ENCODE peak calls at places on chromosomes 4 and X, in ten cellular contexts. S is HL-60, O is Peyer's patch, G is astrocyte, Z is left ventricle myocardium inferior, X is mucosa of descending colon, Y is GM20000, C is activated B cell treated with CpG ODN at 0.5 μM for 24 hours, F is right lobe of liver, V is HFFc6. T is an unnamed sample.

GRCh38 chr4:53489279-53489889 is 101.9 kb downstream of the LNX1 start:
- DNase-seq in F (no peak), C (no peak), V (peak), X (no peak), O (no peak), S (no peak), Y (no peak), G (no peak), Z (no peak), T (no peak)

GRCh38 chr4:128525939-128526630 is 238.5 kb upstream of the PGRMC2 start:
- DNase-seq in X (no peak), Y (no peak), S (no peak), Z (no peak), C (no peak), V (no peak), G (peak), O (no peak), F (no peak), T (no peak)

GRCh38 chrX:9865804-9866471 is 79.7 kb downstream of the SHROOM2 start:
- DNase-seq in G (peak), S (no peak), Y (peak), O (no peak), F (no peak), Z (no peak), V (no peak), C (no peak), X (no peak), T (no peak)

GRCh38 chr4:163693211-163693610 is 198.7 kb downstream of the TMA16 start:
- DNase-seq in O (no peak), X (no peak), F (no peak), V (peak), G (peak), C (no peak), S (no peak), Z (no peak), Y (no peak), T (no peak)

GRCh38 chrX:38282044-38282443 is 45.3 kb downstream of the RPGR start:
- DNase-seq in S (no peak), X (no peak), O (no peak), Y (no peak), F (no peak), V (no peak), Z (peak), G (no peak), C (no peak), T (peak)

GRCh38 chr4:55321707-55322264 is 24.3 kb upstream of the SRD5A3 start:
- DNase-seq in G (peak), X (no peak), F (peak), Z (peak), C (no peak), V (peak), Y (peak), S (peak), O (no peak), T (peak)

GRCh38 chr4:77153016-77153415 is 4.0 kb upstream of the CCNG2 start:
- DNase-seq in X (no peak), Y (no peak), C (no peak), G (no peak), V (no peak), O (no peak), S (no peak), F (no peak), Z (no peak), T (no peak)

GRCh38 chr4:124542021-124542420 is 170.5 kb downstream of the ANKRD50 start:
- DNase-seq in Y (no peak), G (no peak), C (no peak), F (no peak), X (no peak), V (no peak), Z (no peak), S (no peak), O (no peak), T (no peak)

DNA sequence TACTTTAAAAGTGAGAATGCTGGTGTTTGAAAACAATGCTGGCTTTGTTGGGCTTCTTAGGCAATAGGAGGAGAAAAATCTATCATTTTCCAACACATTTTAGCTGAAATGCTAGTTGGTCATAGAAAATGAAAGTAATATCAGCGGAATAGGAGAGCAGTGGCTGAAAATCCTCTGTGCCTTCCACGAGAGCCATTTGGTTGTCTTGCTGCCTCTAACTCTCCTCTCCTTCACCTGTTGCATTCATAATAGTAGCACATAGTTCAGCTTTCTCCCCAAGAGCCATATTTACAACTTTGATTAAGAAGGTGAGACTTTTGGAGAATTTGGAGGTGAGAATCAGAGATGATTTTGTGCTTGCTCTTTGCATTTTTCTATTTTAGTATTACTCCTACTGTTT is 849.4 kb upstream of the FTHL17 start:
- DNase-seq in S (no peak), F (no peak), Z (no peak), C (no peak), Y (no peak), O (no peak), G (no peak), X (no peak), V (no peak), T (no peak)
- TF ChIP-seq CTCF in S (no peak), F (no peak), Z (no peak), C (no peak), Y (no peak), O (no peak), G (no peak), X (no peak), V (no peak), T (no peak)

GRCh38 chrX:152149648-152150047 is 11.3 kb upstream of the MAGEA10 start:
- DNase-seq in O (no peak), C (no peak), S (no peak), Z (no peak), F (no peak), V (no peak), Y (no peak), G (no peak), X (no peak), T (no peak)

GRCh38 chrX:152157042-152157441 is 18.7 kb upstream of the MAGEA10 start:
- DNase-seq in F (no peak), S (no peak), Y (no peak), Z (no peak), V (no peak), G (no peak), X (no peak), C (no peak), O (no peak), T (no peak)

GRCh38 chrX:152155766-152156310 is 17.5 kb upstream of the MAGEA10 start:
- DNase-seq in C (no peak), Z (no peak), X (no peak), Y (no peak), S (no peak), V (no peak), G (no peak), F (no peak), O (no peak), T (no peak)

GRCh38 chrX:152154050-152154449 is 15.7 kb upstream of the MAGEA10 start:
- DNase-seq in Y (no peak), V (no peak), G (no peak), X (no peak), F (no peak), S (no peak), C (no peak), O (no peak), Z (no peak), T (no peak)
- TF ChIP-seq CTCF in Y (no peak), V (no peak), G (no peak), X (no peak), F (no peak), S (no peak), C (no peak), O (no peak), Z (no peak), T (no peak)

GRCh38 chr4:47945930-47946726 is 31.7 kb upstream of the NFXL1 start:
- DNase-seq in S (no peak), V (no peak), Z (no peak), Y (no peak), F (no peak), G (no peak), X (no peak), C (no peak), O (no peak), T (no peak)
- TF ChIP-seq CTCF in S (no peak), V (peak), Z (no peak), Y (no peak), F (no peak), G (no peak), X (no peak), C (no peak), O (no peak), T (peak)

GRCh38 chr4:186158021-186158859 is 33.1 kb upstream of the CYP4V2 start:
- DNase-seq in S (no peak), X (no peak), V (no peak), G (no peak), F (no peak), C (no peak), Y (no peak), O (no peak), Z (no peak), T (no peak)
- TF ChIP-seq CTCF in S (no peak), X (no peak), V (no peak), G (no peak), F (no peak), C (no peak), Y (no peak), O (no peak), Z (no peak), T (no peak)

GRCh38 chrX:48509245-48509590 is 426 bp downstream of the PORCN start:
- DNase-seq in V (no peak), G (no peak), C (no peak), Z (no peak), F (no peak), Y (peak), O (no peak), X (no peak), S (no peak), T (no peak)

GRCh38 chrX:48509619-48510018 is 827 bp downstream of the PORCN start:
- DNase-seq in Y (no peak), V (no peak), Z (no peak), G (no peak), C (no peak), S (no peak), X (no peak), F (no peak), O (no peak), T (no peak)

GRCh38 chrX:48513670-48514069 is 4.9 kb downstream of the PORCN start:
- DNase-seq in X (no peak), G (no peak), F (no peak), C (no peak), Z (no peak), S (no peak), Y (no peak), V (no peak), O (no peak), T (no peak)

GRCh38 chrX:48512371-48512935 is 3.7 kb downstream of the PORCN start:
- DNase-seq in O (no peak), S (no peak), V (no peak), F (no peak), C (no peak), G (no peak), Z (no peak), X (no peak), Y (no peak), T (no peak)

DNA sequence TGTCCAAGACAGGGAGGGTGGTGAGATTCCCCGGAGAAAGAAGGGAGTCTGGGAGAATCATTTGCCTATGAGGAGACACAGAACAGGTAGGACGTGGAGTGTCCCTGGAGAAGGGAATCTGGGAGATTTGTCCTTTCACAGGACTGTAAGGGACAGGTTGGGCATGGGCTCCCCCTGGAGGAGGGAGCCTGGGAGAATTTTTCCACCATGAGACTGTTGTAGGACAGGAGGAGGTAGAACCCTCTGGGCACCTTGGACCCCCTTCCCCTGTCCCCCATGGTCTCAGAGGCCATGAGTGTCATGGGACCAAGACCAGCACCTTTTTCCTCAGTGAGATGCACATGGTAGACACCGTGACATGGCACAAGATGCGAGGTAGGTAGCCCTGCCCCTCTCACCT is 2.8 kb downstream of the PORCN start:
- DNase-seq in X (no peak), C (no peak), O (no peak), Z (no peak), Y (no peak), F (no peak), S (no peak), V (no peak), G (no peak), T (peak)
- TF ChIP-seq CTCF in X (no peak), C (no peak), O (peak), Z (peak), Y (peak), F (peak), S (no peak), V (peak), G (no peak), T (no peak)

DNA sequence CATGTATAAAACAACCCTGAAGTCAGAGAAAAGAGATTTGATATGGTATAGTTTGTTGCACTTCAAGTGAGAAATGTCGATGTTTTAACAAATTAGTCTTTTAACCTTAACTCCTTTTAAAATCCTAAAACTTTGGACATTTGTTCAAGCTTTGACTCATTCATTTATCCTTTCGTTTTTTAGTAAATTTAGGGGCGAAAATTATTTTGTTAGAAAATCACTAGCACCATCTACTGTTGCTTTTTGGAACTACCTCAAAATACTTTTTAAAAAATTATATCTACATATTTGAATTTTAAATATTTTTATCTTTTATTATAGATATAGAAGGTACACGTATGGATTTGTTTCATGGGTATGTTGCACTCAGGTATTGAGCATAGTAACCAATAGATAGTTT is 165.1 kb upstream of the POF1B start:
- DNase-seq in V (no peak), Z (no peak), X (no peak), F (no peak), C (no peak), O (no peak), G (no peak), S (no peak), Y (peak), T (no peak)
- TF ChIP-seq CTCF in V (peak), Z (peak), X (no peak), F (peak), C (no peak), O (peak), G (peak), S (no peak), Y (no peak), T (peak)

DNA sequence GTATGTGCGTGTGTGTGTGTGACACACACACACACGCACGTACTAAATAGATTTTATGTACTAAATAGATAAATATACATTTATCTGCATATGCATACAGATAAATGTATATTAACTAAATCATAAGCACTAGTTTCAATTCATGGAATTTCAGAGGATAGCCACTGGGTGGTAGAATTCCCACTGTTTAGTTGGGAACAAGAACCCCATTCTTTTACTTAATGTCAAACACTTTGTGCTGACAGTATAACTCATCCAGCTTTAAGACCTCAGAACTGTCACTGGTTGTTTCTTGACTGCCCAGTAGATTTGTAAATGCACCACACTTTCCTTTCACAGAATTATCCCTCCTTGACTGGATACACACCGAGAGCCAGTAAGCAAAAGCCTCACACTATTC is 32.5 kb downstream of the PPARGC1A start:
- DNase-seq in X (no peak), O (no peak), S (no peak), Z (no peak), F (no peak), Y (no peak), C (no peak), G (no peak), V (no peak), T (no peak)
- TF ChIP-seq CTCF in X (peak), O (peak), S (no peak), Z (peak), F (no peak), Y (no peak), C (no peak), G (peak), V (no peak), T (no peak)